ENCODE peak calls at places on chromosomes 2 and 18, in six cellular contexts. One of them, this sample, is unnamed.

GRCh38 chr2:229090231-229090630 is 180.9 kb downstream of the PID1 start:
- DNase-seq in endothelial cell of umbilical vein: no peak
- DNase-seq in HCT116: no peak
- DNase-seq in K562: no peak
- DNase-seq in Peyer's patch: no peak
- DNase-seq in A549: no peak
- DNase-seq in this sample: no peak

GRCh38 chr18:49072940-49073339 is 122.2 kb upstream of the SMAD7 start:
- DNase-seq in endothelial cell of umbilical vein: no peak
- DNase-seq in HCT116: no peak
- DNase-seq in K562: no peak
- DNase-seq in Peyer's patch: no peak
- DNase-seq in A549: no peak
- DNase-seq in this sample: no peak

GRCh38 chr2:65292461-65293127 is 65.0 kb downstream of the ACTR2 start:
- DNase-seq in endothelial cell of umbilical vein: no peak
- DNase-seq in HCT116: no peak
- DNase-seq in K562: no peak
- DNase-seq in Peyer's patch: no peak
- DNase-seq in A549: no peak
- DNase-seq in this sample: no peak

GRCh38 chr2:16614314-16614860 is 51.2 kb downstream of the CYRIA start:
- DNase-seq in endothelial cell of umbilical vein: peak; percentile 16
- DNase-seq in HCT116: no peak
- DNase-seq in K562: peak; percentile 30
- DNase-seq in Peyer's patch: no peak
- DNase-seq in A549: no peak
- DNase-seq in this sample: no peak

GRCh38 chr2:79670198-79670597 is 157.3 kb downstream of the CTNNA2 start:
- DNase-seq in endothelial cell of umbilical vein: no peak
- DNase-seq in HCT116: no peak
- DNase-seq in K562: no peak
- DNase-seq in Peyer's patch: no peak
- DNase-seq in A549: peak; percentile 74
- DNase-seq in this sample: no peak

GRCh38 chr2:218261424-218262273 is 834 bp downstream of the GPBAR1 start:
- DNase-seq in endothelial cell of umbilical vein: no peak
- DNase-seq in HCT116: no peak
- DNase-seq in K562: no peak
- DNase-seq in Peyer's patch: no peak
- DNase-seq in A549: no peak
- DNase-seq in this sample: no peak

GRCh38 chr2:170122883-170123547 is 54.9 kb upstream of the MYO3B start:
- DNase-seq in endothelial cell of umbilical vein: peak; percentile 34
- DNase-seq in HCT116: peak; percentile 13
- DNase-seq in K562: no peak
- DNase-seq in Peyer's patch: no peak
- DNase-seq in A549: peak; percentile 42
- DNase-seq in this sample: no peak

GRCh38 chr2:43075054-43075593 is 151.3 kb downstream of the ZFP36L2 start:
- DNase-seq in endothelial cell of umbilical vein: peak; percentile 97
- DNase-seq in HCT116: no peak
- DNase-seq in K562: no peak
- DNase-seq in Peyer's patch: peak; percentile 36
- DNase-seq in A549: peak; percentile 79
- DNase-seq in this sample: peak; percentile 96

GRCh38 chr2:69272803-69273471 is 114.1 kb downstream of the GFPT1 start:
- DNase-seq in endothelial cell of umbilical vein: peak; percentile 35
- DNase-seq in HCT116: no peak
- DNase-seq in K562: no peak
- DNase-seq in Peyer's patch: no peak
- DNase-seq in A549: no peak
- DNase-seq in this sample: no peak

GRCh38 chr2:61658841-61659780 is 121.0 kb upstream of the XPO1 start:
- DNase-seq in endothelial cell of umbilical vein: peak; percentile 44
- DNase-seq in HCT116: peak; percentile 60
- DNase-seq in K562: peak; percentile 40
- DNase-seq in Peyer's patch: no peak
- DNase-seq in A549: peak; percentile 81
- DNase-seq in this sample: no peak

GRCh38 chr2:28445448-28446258 is 50.2 kb upstream of the PLB1 start:
- DNase-seq in endothelial cell of umbilical vein: peak; percentile 65
- DNase-seq in HCT116: peak; percentile 77
- DNase-seq in K562: no peak
- DNase-seq in Peyer's patch: no peak
- DNase-seq in A549: peak; percentile 87
- DNase-seq in this sample: no peak

GRCh38 chr2:1814616-1815015 is 70.3 kb upstream of the PXDN start:
- DNase-seq in endothelial cell of umbilical vein: no peak
- DNase-seq in HCT116: no peak
- DNase-seq in K562: no peak
- DNase-seq in Peyer's patch: no peak
- DNase-seq in A549: no peak
- DNase-seq in this sample: no peak

GRCh38 chr2:70565039-70565731 is 11.6 kb upstream of the TGFA start:
- DNase-seq in endothelial cell of umbilical vein: no peak
- DNase-seq in HCT116: no peak
- DNase-seq in K562: no peak
- DNase-seq in Peyer's patch: no peak
- DNase-seq in A549: no peak
- DNase-seq in this sample: no peak

GRCh38 chr18:46067431-46068007 is 4.5 kb downstream of the PSTPIP2 start:
- DNase-seq in endothelial cell of umbilical vein: peak; percentile 24
- DNase-seq in HCT116: peak; percentile 43
- DNase-seq in K562: no peak
- DNase-seq in Peyer's patch: no peak
- DNase-seq in A549: peak; percentile 61
- DNase-seq in this sample: no peak

DNA sequence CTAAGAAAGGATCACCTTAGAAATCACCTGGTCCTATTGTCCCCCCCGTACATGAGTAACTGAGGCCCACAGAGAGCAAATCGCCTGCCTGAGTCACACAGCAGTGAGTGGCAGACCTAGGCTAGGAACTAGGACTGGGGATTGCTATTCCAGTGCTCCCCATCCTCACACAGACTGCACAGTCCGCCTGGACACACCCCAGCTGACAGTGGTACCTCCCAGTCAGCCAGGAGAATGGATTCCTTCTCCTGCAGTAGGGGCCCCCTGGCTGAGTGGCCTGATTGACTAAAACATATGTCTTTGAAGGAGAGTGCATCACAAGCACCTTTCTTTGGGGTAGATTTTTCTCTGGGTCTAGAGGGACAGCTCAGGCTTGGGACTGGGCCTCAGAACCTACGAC is 32.4 kb upstream of the SLC35F6 start:
- DNase-seq in endothelial cell of umbilical vein: no peak
- DNase-seq in HCT116: no peak
- DNase-seq in K562: no peak
- DNase-seq in Peyer's patch: no peak
- DNase-seq in A549: no peak
- DNase-seq in this sample: no peak
- TF ChIP-seq POLR2A in endothelial cell of umbilical vein: no peak
- TF ChIP-seq POLR2A in HCT116: no peak
- TF ChIP-seq POLR2A in K562: no peak
- TF ChIP-seq POLR2A in Peyer's patch: no peak
- TF ChIP-seq POLR2A in A549: no peak
- TF ChIP-seq POLR2A in this sample: no peak

DNA sequence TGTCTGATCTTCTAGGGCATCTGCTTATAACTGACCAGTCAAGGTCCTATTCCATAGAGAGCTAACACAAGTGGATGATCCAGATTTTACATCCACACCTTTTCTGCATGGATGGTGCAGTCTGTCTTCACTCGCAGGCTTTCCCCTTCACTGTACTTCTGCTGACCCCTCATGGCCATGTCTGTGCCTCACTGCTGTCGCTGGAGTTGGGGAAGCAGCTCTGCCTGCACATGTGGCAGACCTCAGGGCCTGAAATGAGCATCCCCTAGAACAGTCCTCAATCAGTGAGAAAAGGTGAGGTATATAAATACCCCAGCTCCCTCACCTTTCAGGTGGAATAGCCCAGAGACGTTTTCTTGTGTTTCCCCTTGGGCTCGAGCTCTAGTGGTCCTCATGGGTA is 233.8 kb downstream of the ANKRD36B start:
- DNase-seq in endothelial cell of umbilical vein: no peak
- DNase-seq in HCT116: no peak
- DNase-seq in K562: no peak
- DNase-seq in Peyer's patch: no peak
- DNase-seq in A549: peak; percentile 5
- DNase-seq in this sample: no peak
- TF ChIP-seq CTCF in endothelial cell of umbilical vein: peak; percentile 6
- TF ChIP-seq CTCF in HCT116: peak; percentile 10
- TF ChIP-seq CTCF in K562: no peak
- TF ChIP-seq CTCF in Peyer's patch: no peak
- TF ChIP-seq CTCF in A549: no peak
- TF ChIP-seq CTCF in this sample: no peak

GRCh38 chr2:232863996-232864395 is 6.1 kb upstream of the SNORC start:
- DNase-seq in endothelial cell of umbilical vein: no peak
- DNase-seq in HCT116: no peak
- DNase-seq in K562: no peak
- DNase-seq in Peyer's patch: peak; percentile 13
- DNase-seq in A549: no peak
- DNase-seq in this sample: no peak

GRCh38 chr2:232859385-232859916 is 10.6 kb upstream of the SNORC start:
- DNase-seq in endothelial cell of umbilical vein: no peak
- DNase-seq in HCT116: no peak
- DNase-seq in K562: no peak
- DNase-seq in Peyer's patch: no peak
- DNase-seq in A549: no peak
- DNase-seq in this sample: no peak

GRCh38 chr2:232857158-232857563 is 12.9 kb upstream of the SNORC start:
- DNase-seq in endothelial cell of umbilical vein: no peak
- DNase-seq in HCT116: no peak
- DNase-seq in K562: no peak
- DNase-seq in Peyer's patch: no peak
- DNase-seq in A549: peak; percentile 87
- DNase-seq in this sample: no peak

GRCh38 chr2:232861353-232861752 is 8.7 kb upstream of the SNORC start:
- DNase-seq in endothelial cell of umbilical vein: no peak
- DNase-seq in HCT116: no peak
- DNase-seq in K562: no peak
- DNase-seq in Peyer's patch: no peak
- DNase-seq in A549: no peak
- DNase-seq in this sample: no peak

GRCh38 chr2:232860593-232861241 is 9.3 kb upstream of the SNORC start:
- DNase-seq in endothelial cell of umbilical vein: no peak
- DNase-seq in HCT116: no peak
- DNase-seq in K562: no peak
- DNase-seq in Peyer's patch: no peak
- DNase-seq in A549: no peak
- DNase-seq in this sample: peak; percentile 9
- TF ChIP-seq POLR2A in endothelial cell of umbilical vein: no peak
- TF ChIP-seq POLR2A in HCT116: no peak
- TF ChIP-seq POLR2A in K562: no peak
- TF ChIP-seq POLR2A in Peyer's patch: no peak
- TF ChIP-seq POLR2A in A549: no peak
- TF ChIP-seq POLR2A in this sample: no peak

DNA sequence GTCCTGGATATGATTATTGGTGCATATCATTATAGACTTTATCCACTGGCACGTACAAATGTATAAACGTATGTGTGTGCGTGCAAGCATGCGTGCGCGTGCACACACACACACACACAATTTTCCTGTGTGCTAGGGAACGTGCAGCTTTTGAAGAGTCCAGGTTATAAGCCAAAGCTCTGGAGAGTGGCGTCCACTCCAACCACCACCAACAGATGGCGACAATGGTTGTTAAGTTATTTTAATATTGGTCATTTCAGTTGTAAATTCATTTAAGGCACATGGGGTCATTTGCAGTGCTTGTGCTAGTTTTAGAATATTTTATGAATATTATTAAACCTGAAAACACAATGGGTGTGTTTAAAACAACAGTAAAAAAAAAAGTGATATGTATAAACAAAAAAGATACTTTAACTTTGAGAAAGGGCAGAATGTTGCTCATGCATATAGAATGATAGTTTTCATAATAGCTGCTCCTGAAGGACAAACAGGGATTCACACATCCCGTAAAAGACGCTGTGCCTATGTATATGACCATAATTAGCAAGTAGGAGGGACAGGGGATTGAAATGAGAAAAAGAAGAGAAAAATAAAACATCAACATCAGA is 124.2 kb upstream of the ITGB6 start:
- DNase-seq in endothelial cell of umbilical vein: peak; percentile 74
- DNase-seq in HCT116: peak; percentile 26
- DNase-seq in K562: peak; percentile 23
- DNase-seq in Peyer's patch: peak; percentile 45
- DNase-seq in A549: peak; percentile 64
- DNase-seq in this sample: no peak
- TF ChIP-seq CTCF in endothelial cell of umbilical vein: peak; percentile 63
- TF ChIP-seq CTCF in HCT116: peak; percentile 75
- TF ChIP-seq CTCF in K562: peak; percentile 66
- TF ChIP-seq CTCF in Peyer's patch: peak; percentile 61
- TF ChIP-seq CTCF in A549: peak; percentile 79
- TF ChIP-seq CTCF in this sample: no peak

DNA sequence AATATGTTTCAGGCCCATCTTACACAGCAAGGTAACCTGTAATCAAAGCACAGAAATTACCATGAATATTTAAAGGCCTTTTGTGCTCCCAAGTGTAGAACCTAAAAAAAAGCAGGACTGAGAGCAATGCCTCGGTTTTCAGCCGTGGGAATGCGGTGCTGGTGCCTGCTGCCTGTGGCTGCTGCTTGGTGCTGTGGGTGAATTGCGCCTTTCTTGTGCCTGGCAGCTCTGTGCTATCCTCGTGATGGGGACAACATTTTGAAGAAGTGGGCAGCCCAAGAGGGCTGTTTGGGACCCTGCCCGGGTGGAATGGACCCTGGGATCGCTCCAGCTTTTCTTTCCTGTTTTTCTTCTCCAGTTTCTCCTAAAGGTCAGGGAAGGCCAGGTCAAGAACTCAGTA is 91.2 kb downstream of the ASAP2 start:
- DNase-seq in endothelial cell of umbilical vein: no peak
- DNase-seq in HCT116: no peak
- DNase-seq in K562: no peak
- DNase-seq in Peyer's patch: no peak
- DNase-seq in A549: no peak
- DNase-seq in this sample: peak; percentile 34
- TF ChIP-seq POLR2A in endothelial cell of umbilical vein: no peak
- TF ChIP-seq POLR2A in HCT116: no peak
- TF ChIP-seq POLR2A in K562: no peak
- TF ChIP-seq POLR2A in Peyer's patch: no peak
- TF ChIP-seq POLR2A in A549: no peak
- TF ChIP-seq POLR2A in this sample: no peak

GRCh38 chr18:43651067-43651466 is 373.8 kb upstream of the SYT4 start:
- DNase-seq in endothelial cell of umbilical vein: no peak
- DNase-seq in HCT116: no peak
- DNase-seq in K562: no peak
- DNase-seq in Peyer's patch: no peak
- DNase-seq in A549: no peak
- DNase-seq in this sample: no peak
- TF ChIP-seq CTCF in endothelial cell of umbilical vein: no peak
- TF ChIP-seq CTCF in HCT116: no peak
- TF ChIP-seq CTCF in K562: no peak
- TF ChIP-seq CTCF in Peyer's patch: no peak
- TF ChIP-seq CTCF in A549: no peak
- TF ChIP-seq CTCF in this sample: no peak